ENCODE peak calls at places on chromosome 5, in nine cellular contexts. One of them, this sample, is unnamed. For H3K36me3, the result is how much of the 10 kb centered on the place peaks cover.

GRCh38 chr5:2894347-2895135 is 143.1 kb upstream of the IRX2 start:
- DNase-seq in astrocyte: no peak
- DNase-seq in stomach: no peak
- DNase-seq in cardiac muscle cell: no peak
- DNase-seq in PC-3: no peak
- DNase-seq in IMR-90: no peak
- DNase-seq in hepatocyte: no peak
- DNase-seq in CD8-positive, alpha-beta T cell: no peak
- DNase-seq in psoas muscle: no peak
- DNase-seq in this sample: no peak

GRCh38 chr5:167792538-167792937 is 498.9 kb upstream of the WWC1 start:
- DNase-seq in astrocyte: peak
- DNase-seq in stomach: no peak
- DNase-seq in cardiac muscle cell: no peak
- DNase-seq in PC-3: no peak
- DNase-seq in IMR-90: no peak
- DNase-seq in hepatocyte: no peak
- DNase-seq in CD8-positive, alpha-beta T cell: no peak
- DNase-seq in psoas muscle: no peak
- DNase-seq in this sample: no peak

GRCh38 chr5:145495741-145496140 is 339.4 kb downstream of the PRELID2 start:
- DNase-seq in astrocyte: peak
- DNase-seq in stomach: peak
- DNase-seq in cardiac muscle cell: peak
- DNase-seq in PC-3: peak
- DNase-seq in IMR-90: peak
- DNase-seq in hepatocyte: peak
- DNase-seq in CD8-positive, alpha-beta T cell: no peak
- DNase-seq in psoas muscle: no peak
- DNase-seq in this sample: no peak

GRCh38 chr5:58241383-58241782 is 218.5 kb downstream of the PLK2 start:
- DNase-seq in astrocyte: no peak
- DNase-seq in stomach: no peak
- DNase-seq in cardiac muscle cell: peak
- DNase-seq in PC-3: peak
- DNase-seq in IMR-90: peak
- DNase-seq in hepatocyte: peak
- DNase-seq in CD8-positive, alpha-beta T cell: no peak
- DNase-seq in psoas muscle: no peak
- DNase-seq in this sample: no peak

GRCh38 chr5:3317051-3317795 is 278.4 kb upstream of the IRX1 start:
- DNase-seq in astrocyte: peak
- DNase-seq in stomach: no peak
- DNase-seq in cardiac muscle cell: no peak
- DNase-seq in PC-3: no peak
- DNase-seq in IMR-90: no peak
- DNase-seq in hepatocyte: no peak
- DNase-seq in CD8-positive, alpha-beta T cell: no peak
- DNase-seq in psoas muscle: no peak
- DNase-seq in this sample: no peak

GRCh38 chr5:172353271-172353807 is 69.8 kb upstream of the UBTD2 start:
- DNase-seq in astrocyte: no peak
- DNase-seq in stomach: no peak
- DNase-seq in cardiac muscle cell: peak
- DNase-seq in PC-3: no peak
- DNase-seq in IMR-90: peak
- DNase-seq in hepatocyte: no peak
- DNase-seq in CD8-positive, alpha-beta T cell: no peak
- DNase-seq in psoas muscle: no peak
- DNase-seq in this sample: no peak

GRCh38 chr5:112366987-112367386 is 52.1 kb downstream of the EPB41L4A start:
- DNase-seq in astrocyte: no peak
- DNase-seq in stomach: no peak
- DNase-seq in cardiac muscle cell: peak
- DNase-seq in PC-3: peak
- DNase-seq in IMR-90: no peak
- DNase-seq in hepatocyte: peak
- DNase-seq in CD8-positive, alpha-beta T cell: no peak
- DNase-seq in psoas muscle: no peak
- DNase-seq in this sample: no peak

GRCh38 chr5:44875661-44876250 is 67.0 kb downstream of the MRPS30 start:
- DNase-seq in astrocyte: peak
- DNase-seq in stomach: no peak
- DNase-seq in cardiac muscle cell: no peak
- DNase-seq in PC-3: peak
- DNase-seq in IMR-90: peak
- DNase-seq in hepatocyte: peak
- DNase-seq in CD8-positive, alpha-beta T cell: no peak
- DNase-seq in psoas muscle: no peak
- DNase-seq in this sample: no peak

GRCh38 chr5:94627191-94627590 is 8.7 kb downstream of the SLF1 start:
- DNase-seq in astrocyte: no peak
- DNase-seq in stomach: no peak
- DNase-seq in cardiac muscle cell: no peak
- DNase-seq in PC-3: no peak
- DNase-seq in IMR-90: peak
- DNase-seq in hepatocyte: no peak
- DNase-seq in CD8-positive, alpha-beta T cell: no peak
- DNase-seq in psoas muscle: no peak
- DNase-seq in this sample: no peak

GRCh38 chr5:72141440-72142271 is 34.4 kb downstream of the MAP1B start:
- DNase-seq in astrocyte: peak
- DNase-seq in stomach: no peak
- DNase-seq in cardiac muscle cell: peak
- DNase-seq in PC-3: peak
- DNase-seq in IMR-90: peak
- DNase-seq in hepatocyte: peak
- DNase-seq in CD8-positive, alpha-beta T cell: no peak
- DNase-seq in psoas muscle: no peak
- DNase-seq in this sample: no peak

GRCh38 chr5:135243194-135244191 is 155.5 kb downstream of the MACROH2A1 start:
- DNase-seq in astrocyte: no peak
- DNase-seq in stomach: peak
- DNase-seq in cardiac muscle cell: peak
- DNase-seq in PC-3: no peak
- DNase-seq in IMR-90: no peak
- DNase-seq in hepatocyte: peak
- DNase-seq in CD8-positive, alpha-beta T cell: no peak
- DNase-seq in psoas muscle: peak
- DNase-seq in this sample: no peak

GRCh38 chr5:105868038-105868775 is 1802.5 kb downstream of the EFNA5 start:
- DNase-seq in astrocyte: no peak
- DNase-seq in stomach: no peak
- DNase-seq in cardiac muscle cell: peak
- DNase-seq in PC-3: no peak
- DNase-seq in IMR-90: no peak
- DNase-seq in hepatocyte: no peak
- DNase-seq in CD8-positive, alpha-beta T cell: no peak
- DNase-seq in psoas muscle: no peak
- DNase-seq in this sample: no peak

GRCh38 chr5:118326496-118327045 is 661.8 kb downstream of the DTWD2 start:
- DNase-seq in astrocyte: peak
- DNase-seq in stomach: no peak
- DNase-seq in cardiac muscle cell: no peak
- DNase-seq in PC-3: peak
- DNase-seq in IMR-90: no peak
- DNase-seq in hepatocyte: peak
- DNase-seq in CD8-positive, alpha-beta T cell: no peak
- DNase-seq in psoas muscle: no peak
- DNase-seq in this sample: no peak

GRCh38 chr5:118327389-118327788 is 661.0 kb downstream of the DTWD2 start:
- DNase-seq in astrocyte: no peak
- DNase-seq in stomach: no peak
- DNase-seq in cardiac muscle cell: no peak
- DNase-seq in PC-3: no peak
- DNase-seq in IMR-90: no peak
- DNase-seq in hepatocyte: no peak
- DNase-seq in CD8-positive, alpha-beta T cell: no peak
- DNase-seq in psoas muscle: no peak
- DNase-seq in this sample: no peak
- H3K36me3 ChIP-seq in astrocyte: under half
- H3K36me3 ChIP-seq in stomach: under half
- H3K36me3 ChIP-seq in cardiac muscle cell: under half
- H3K36me3 ChIP-seq in PC-3: under half
- H3K36me3 ChIP-seq in IMR-90: under half
- H3K36me3 ChIP-seq in hepatocyte: under half
- H3K36me3 ChIP-seq in CD8-positive, alpha-beta T cell: under half
- H3K36me3 ChIP-seq in psoas muscle: under half
- H3K36me3 ChIP-seq in this sample: under half

GRCh38 chr5:17234384-17234783 is 17.0 kb downstream of the BASP1 start:
- DNase-seq in astrocyte: no peak
- DNase-seq in stomach: no peak
- DNase-seq in cardiac muscle cell: no peak
- DNase-seq in PC-3: no peak
- DNase-seq in IMR-90: no peak
- DNase-seq in hepatocyte: no peak
- DNase-seq in CD8-positive, alpha-beta T cell: no peak
- DNase-seq in psoas muscle: no peak
- DNase-seq in this sample: no peak
- H3K27ac ChIP-seq in astrocyte: no peak
- H3K27ac ChIP-seq in stomach: no peak
- H3K27ac ChIP-seq in cardiac muscle cell: no peak
- H3K27ac ChIP-seq in PC-3: no peak
- H3K27ac ChIP-seq in IMR-90: no peak
- H3K27ac ChIP-seq in hepatocyte: no peak
- H3K27ac ChIP-seq in CD8-positive, alpha-beta T cell: no peak
- H3K27ac ChIP-seq in psoas muscle: no peak
- H3K27ac ChIP-seq in this sample: no peak

DNA sequence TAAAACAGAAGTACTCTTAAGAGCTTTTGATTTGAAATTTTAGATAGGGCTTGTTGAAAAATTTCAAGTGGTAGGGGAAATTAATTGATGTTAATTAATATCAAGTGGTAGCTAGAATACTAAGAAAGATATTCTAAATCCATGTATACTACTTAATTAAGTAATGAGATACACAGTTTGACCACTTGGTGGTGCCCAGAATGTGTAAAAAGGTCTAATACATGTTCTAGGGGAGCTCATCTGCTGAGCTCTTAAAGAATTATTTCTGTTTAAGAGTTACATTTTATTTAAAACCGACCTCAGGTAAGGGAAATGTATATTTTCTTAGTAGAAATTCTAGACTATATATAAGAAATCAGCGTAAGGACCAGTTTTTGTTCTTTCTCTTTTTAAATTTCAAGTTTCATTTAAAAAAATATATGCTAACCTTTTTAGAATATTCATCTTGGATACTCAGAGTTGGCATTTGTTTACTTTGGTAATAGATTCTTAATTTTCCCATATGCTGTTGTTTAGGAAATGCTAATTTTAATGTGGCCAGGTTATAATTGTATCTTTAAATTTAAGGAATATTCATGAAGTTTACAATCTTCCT is 61.5 kb downstream of the LNPEP start:
- DNase-seq in astrocyte: peak
- DNase-seq in stomach: no peak
- DNase-seq in cardiac muscle cell: peak
- DNase-seq in PC-3: peak
- DNase-seq in IMR-90: peak
- DNase-seq in hepatocyte: peak
- DNase-seq in CD8-positive, alpha-beta T cell: no peak
- DNase-seq in psoas muscle: no peak
- DNase-seq in this sample: no peak
- H3K36me3 ChIP-seq in astrocyte: under half
- H3K36me3 ChIP-seq in stomach: half or more
- H3K36me3 ChIP-seq in cardiac muscle cell: under half
- H3K36me3 ChIP-seq in PC-3: under half
- H3K36me3 ChIP-seq in IMR-90: under half
- H3K36me3 ChIP-seq in hepatocyte: under half
- H3K36me3 ChIP-seq in CD8-positive, alpha-beta T cell: under half
- H3K36me3 ChIP-seq in psoas muscle: under half
- H3K36me3 ChIP-seq in this sample: under half

DNA sequence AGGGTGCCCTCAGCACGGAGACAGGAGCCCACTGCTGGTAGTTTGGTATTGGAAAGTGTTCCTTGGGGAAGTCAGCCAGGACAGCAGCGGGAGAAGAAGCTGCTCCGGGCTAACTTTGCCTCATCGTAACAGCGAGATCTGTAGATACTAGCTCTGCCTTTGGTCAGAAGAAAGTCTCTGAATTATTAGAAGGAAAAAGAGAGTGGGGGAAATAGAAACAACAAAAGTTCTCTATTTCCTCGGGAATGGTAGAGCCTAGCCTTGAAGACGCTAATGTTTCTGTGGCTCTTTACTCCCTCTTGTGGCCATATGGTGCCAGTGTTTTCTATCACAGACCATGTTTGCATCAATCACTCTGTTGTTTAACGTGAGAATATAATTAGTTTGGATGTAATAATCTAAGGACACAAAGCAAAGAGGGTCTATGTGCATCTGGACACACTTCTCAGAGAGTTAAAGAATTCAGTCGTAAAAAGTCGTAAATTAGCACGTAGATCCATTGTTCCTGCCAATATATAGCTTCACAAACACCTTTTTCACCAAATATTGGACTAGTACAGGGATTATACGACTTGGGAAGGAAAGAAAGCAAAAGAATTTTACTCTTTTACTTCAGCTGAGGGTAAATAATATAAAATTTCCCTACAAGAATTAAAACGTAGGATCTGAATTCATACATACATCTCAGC is 40.2 kb upstream of the HSD17B4 start:
- DNase-seq in astrocyte: peak
- DNase-seq in stomach: peak
- DNase-seq in cardiac muscle cell: peak
- DNase-seq in PC-3: peak
- DNase-seq in IMR-90: peak
- DNase-seq in hepatocyte: peak
- DNase-seq in CD8-positive, alpha-beta T cell: peak
- DNase-seq in psoas muscle: peak
- DNase-seq in this sample: no peak
- H3K27ac ChIP-seq in astrocyte: peak
- H3K27ac ChIP-seq in stomach: peak
- H3K27ac ChIP-seq in cardiac muscle cell: no peak
- H3K27ac ChIP-seq in PC-3: peak
- H3K27ac ChIP-seq in IMR-90: peak
- H3K27ac ChIP-seq in hepatocyte: peak
- H3K27ac ChIP-seq in CD8-positive, alpha-beta T cell: no peak
- H3K27ac ChIP-seq in psoas muscle: no peak
- H3K27ac ChIP-seq in this sample: peak

DNA sequence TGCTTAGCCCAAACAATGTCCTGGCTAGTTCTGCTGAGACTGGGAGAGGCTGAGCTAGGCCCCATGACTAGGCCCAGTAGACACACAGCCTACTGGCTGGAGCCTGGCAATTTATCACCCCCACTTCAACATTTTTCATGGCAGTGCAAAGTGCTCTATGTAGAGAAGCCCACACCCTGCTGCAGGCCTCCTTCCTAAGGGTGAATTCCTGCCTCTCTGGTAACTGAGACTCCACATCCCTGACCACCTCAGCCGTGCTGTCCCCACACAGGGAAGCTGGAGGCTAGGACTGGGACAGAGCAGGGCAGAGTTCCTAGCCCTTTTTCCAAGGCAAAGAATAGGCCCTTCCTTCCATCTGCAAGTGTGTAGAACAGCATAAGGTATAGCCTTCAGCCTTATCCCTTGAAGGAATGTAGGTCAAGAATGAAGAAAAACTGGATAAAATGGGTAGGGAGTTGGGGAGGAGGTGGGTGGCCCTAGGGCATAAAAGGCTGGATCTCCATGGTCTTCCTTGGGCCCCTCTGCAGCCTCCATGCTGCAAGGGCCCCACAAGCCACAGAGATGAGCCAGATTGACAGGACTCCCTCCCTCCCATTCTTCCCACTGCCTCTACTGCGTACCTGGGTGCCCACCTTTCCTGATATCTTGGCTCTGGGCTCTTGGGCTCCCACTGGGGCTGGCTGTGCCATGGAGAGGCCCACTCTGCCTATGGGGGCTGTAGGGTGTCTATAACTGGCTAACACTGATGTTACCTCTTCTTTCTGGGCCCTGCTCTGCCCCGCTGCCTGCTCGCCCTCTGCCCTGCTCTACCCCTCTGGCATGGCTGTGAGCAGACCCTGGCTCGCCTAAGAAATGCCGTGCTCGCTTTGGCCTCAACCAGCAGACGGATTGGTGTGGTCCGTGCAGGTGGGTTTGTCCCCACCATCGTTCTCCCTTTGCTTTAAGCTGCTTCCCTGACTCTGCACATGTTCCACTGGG is 29.8 kb downstream of the TCF7 start:
- DNase-seq in astrocyte: no peak
- DNase-seq in stomach: peak
- DNase-seq in cardiac muscle cell: no peak
- DNase-seq in PC-3: no peak
- DNase-seq in IMR-90: no peak
- DNase-seq in hepatocyte: peak
- DNase-seq in CD8-positive, alpha-beta T cell: no peak
- DNase-seq in psoas muscle: no peak
- DNase-seq in this sample: no peak
- H3K36me3 ChIP-seq in astrocyte: under half
- H3K36me3 ChIP-seq in stomach: half or more
- H3K36me3 ChIP-seq in cardiac muscle cell: under half
- H3K36me3 ChIP-seq in PC-3: under half
- H3K36me3 ChIP-seq in IMR-90: under half
- H3K36me3 ChIP-seq in hepatocyte: under half
- H3K36me3 ChIP-seq in CD8-positive, alpha-beta T cell: half or more
- H3K36me3 ChIP-seq in psoas muscle: under half
- H3K36me3 ChIP-seq in this sample: under half

This sample was measured in esophagus squamous epithelium.